ENCODE peak calls at places on chromosomes 16 and 17, in four cellular contexts. P, X, Z and Q are unnamed samples.

GRCh38 chr16:19655242-19655777 is 62.7 kb downstream of the KNOP1 start:
- DNase-seq in P (no peak), X (no peak), Z (no peak), Q (no peak)

GRCh38 chr16:80384862-80385261 is 155.9 kb upstream of the DYNLRB2 start:
- DNase-seq in P (no peak), X (no peak), Z (no peak), Q (no peak)

GRCh38 chr17:34091975-34092374 is 163.1 kb upstream of the CCL2 start:
- DNase-seq in P (no peak), X (no peak), Z (no peak), Q (no peak)

GRCh38 chr17:73184133-73184993 is 8.5 kb upstream of the COG1 start:
- DNase-seq in P (no peak), X (no peak), Z (no peak), Q (no peak)

GRCh38 chr17:66426397-66427033 is 124.1 kb downstream of the PRKCA start:
- DNase-seq in P (peak; percentile 66), X (no peak), Z (peak; percentile 56), Q (no peak)

GRCh38 chr17:21549107-21549687 is 143.1 kb upstream of the KCNJ18 start:
- DNase-seq in P (no peak), X (no peak), Z (no peak), Q (no peak)

GRCh38 chr16:22225060-22225459 is 19.0 kb downstream of the EEF2K start:
- DNase-seq in P (no peak), X (no peak), Z (no peak), Q (no peak)

GRCh38 chr16:20051147-20051546 is 22.5 kb downstream of the GPR139 start:
- DNase-seq in P (no peak), X (no peak), Z (no peak), Q (no peak)

GRCh38 chr16:75758215-75758614 is 31.9 kb upstream of the CPHXL start:
- DNase-seq in P (no peak), X (no peak), Z (no peak), Q (no peak)

GRCh38 chr16:11698271-11698689 is 30.0 kb downstream of the SNN start:
- DNase-seq in P (no peak), X (no peak), Z (no peak), Q (no peak)

GRCh38 chr16:26475579-26475978 is 591.1 kb upstream of the C16orf82 start:
- DNase-seq in P (no peak), X (no peak), Z (no peak), Q (no peak)

GRCh38 chr17:17710728-17711541 is 29.7 kb downstream of the RAI1 start:
- DNase-seq in P (peak; percentile 94), X (peak; percentile 74), Z (no peak), Q (no peak)

GRCh38 chr17:57211010-57211411 is 45.3 kb upstream of the MSI2 start:
- DNase-seq in P (no peak), X (peak; percentile 27), Z (no peak), Q (no peak)

GRCh38 chr16:65672960-65673359 is 551.1 kb upstream of the CDH11 start:
- DNase-seq in P (no peak), X (no peak), Z (peak; percentile 60), Q (no peak)

GRCh38 chr17:80986816-80987480 is 4.7 kb upstream of the CHMP6 start:
- DNase-seq in P (no peak), X (no peak), Z (no peak), Q (no peak)

GRCh38 chr17:77727216-77727615 is 231.3 kb upstream of the TNRC6C start:
- DNase-seq in P (no peak), X (peak; percentile 27), Z (no peak), Q (no peak)

GRCh38 chr17:57706761-57707160 is 38.3 kb downstream of the CCDC182 start:
- DNase-seq in P (no peak), X (peak; percentile 39), Z (no peak), Q (no peak)

GRCh38 chr16:15542261-15542660 is 100.7 kb downstream of the MARF1 start:
- DNase-seq in P (no peak), X (no peak), Z (no peak), Q (no peak)

GRCh38 chr17:42277342-42277712 is 1.1 kb upstream of the STAT5B start:
- DNase-seq in P (no peak), X (no peak), Z (no peak), Q (no peak)

GRCh38 chr17:77601054-77601979 is 357.2 kb upstream of the TNRC6C start:
- DNase-seq in P (no peak), X (no peak), Z (no peak), Q (no peak)

GRCh38 chr17:50149425-50150353 is 788 bp downstream of the PPP1R9B start:
- DNase-seq in P (no peak), X (no peak), Z (peak; percentile 77), Q (no peak)

GRCh38 chr16:23948949-23949392 is 113.2 kb downstream of the PRKCB start:
- DNase-seq in P (no peak), X (no peak), Z (peak; percentile 44), Q (no peak)

GRCh38 chr16:9797306-9797705 is 384.9 kb downstream of the GRIN2A start:
- DNase-seq in P (peak; percentile 13), X (no peak), Z (no peak), Q (no peak)
- TF ChIP-seq RAD21 in P (no peak), X (no peak), Z (no peak), Q (no peak)

GRCh38 chr16:85635545-85636140 is 22.5 kb downstream of the GSE1 start:
- DNase-seq in P (no peak), X (no peak), Z (no peak), Q (no peak)
- TF ChIP-seq CREB1 in P (no peak), X (no peak), Z (no peak), Q (no peak)

GRCh38 chr16:29915590-29916247 is 10.3 kb downstream of the KCTD13 start:
- DNase-seq in P (peak; percentile 63), X (no peak), Z (no peak), Q (no peak)
- TF ChIP-seq RAD21 in P (no peak), X (no peak), Z (no peak), Q (no peak)

GRCh38 chr16:9904526-9904925 is 277.7 kb downstream of the GRIN2A start:
- DNase-seq in P (no peak), X (no peak), Z (no peak), Q (no peak)
- TF ChIP-seq CREB1 in P (no peak), X (no peak), Z (no peak), Q (no peak)

GRCh38 chr16:52547001-52547833 is at the start of gene TOX3:
- DNase-seq in P (no peak), X (peak; percentile 67), Z (no peak), Q (no peak)

GRCh38 chr16:52546291-52546941 is 527 bp downstream of the TOX3 start:
- DNase-seq in P (no peak), X (peak; percentile 60), Z (no peak), Q (no peak)

GRCh38 chr16:52548261-52549010 is 1.5 kb upstream of the TOX3 start:
- DNase-seq in P (peak; percentile 75), X (peak; percentile 50), Z (no peak), Q (no peak)

GRCh38 chr16:52549011-52549692 is 2.2 kb upstream of the TOX3 start:
- DNase-seq in P (peak; percentile 75), X (no peak), Z (no peak), Q (no peak)

GRCh38 chr16:52547834-52548215 is 882 bp upstream of the TOX3 start:
- DNase-seq in P (no peak), X (no peak), Z (no peak), Q (no peak)
- TF ChIP-seq RAD21 in P (no peak), X (no peak), Z (no peak), Q (no peak)

GRCh38 chr16:4320030-4320429 is 4.2 kb downstream of the GLIS2 start:
- DNase-seq in P (no peak), X (no peak), Z (no peak), Q (no peak)

GRCh38 chr16:4321286-4322120 is 5.6 kb downstream of the GLIS2 start:
- DNase-seq in P (no peak), X (no peak), Z (no peak), Q (no peak)

GRCh38 chr16:4319454-4319853 is 3.6 kb downstream of the GLIS2 start:
- DNase-seq in P (no peak), X (no peak), Z (peak; percentile 70), Q (no peak)

GRCh38 chr16:4322121-4323035 is 6.5 kb downstream of the GLIS2 start:
- DNase-seq in P (no peak), X (no peak), Z (no peak), Q (no peak)

DNA sequence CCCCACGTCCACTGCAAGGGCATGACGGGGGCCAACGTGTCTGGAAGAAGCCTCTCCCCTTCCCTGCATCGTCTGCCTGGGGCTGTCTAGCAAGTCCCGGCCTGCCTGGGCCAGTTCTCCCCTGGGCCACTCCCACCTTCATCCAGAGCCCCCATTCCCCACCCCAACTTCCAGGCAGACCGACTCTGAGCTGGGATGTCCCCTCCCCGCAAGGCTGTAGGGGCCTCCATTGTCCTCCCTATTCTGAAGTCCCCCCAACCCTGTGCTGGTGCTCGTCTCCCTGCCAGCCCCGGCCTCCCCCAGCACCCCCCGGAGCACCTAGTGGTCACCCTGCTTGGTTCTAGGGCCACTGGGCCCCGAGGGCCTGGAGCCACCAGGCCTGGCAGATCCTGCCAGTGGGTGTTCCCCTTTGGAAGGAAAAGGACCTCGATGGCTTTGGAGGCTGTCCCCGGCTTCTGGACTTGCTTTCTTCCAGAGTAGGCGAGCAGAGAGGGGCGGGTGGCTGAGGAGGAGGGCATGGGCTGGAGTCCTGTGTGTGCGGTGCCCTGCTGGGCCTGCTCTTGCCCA is 4.8 kb downstream of the GLIS2 start:
- DNase-seq in P (no peak), X (no peak), Z (no peak), Q (no peak)
- TF ChIP-seq CREB1 in P (no peak), X (no peak), Z (no peak), Q (no peak)